ENCODE peak calls at places on chromosomes 12 and 14, in nine cellular contexts. W is KBM-7; I is T47D; P is head of caudate nucleus; T is right lobe of liver; L is COLO829; A is transverse colon; H is stimulated activated CD4-positive, alpha-beta T cell treated with anti-CD3 and anti-CD28 coated beads, Interleukin-12 subunit alpha, Interleukin-12 subunit beta, amount 100 ng/mL, for 4 hours; X is NT2/D1. S is an unnamed sample.

GRCh38 chr12:102948941-102949352 is 8.5 kb upstream of the ASCL1 start:
- DNase-seq in W (peak; percentile 71), I (no peak), P (peak; percentile 79), T (peak; percentile 58), L (peak; percentile 56), A (peak; percentile 26), H (peak; percentile 52), X (no peak), S (peak; percentile 31)

GRCh38 chr14:73125169-73125588 is 11.1 kb upstream of the PSEN1 start:
- DNase-seq in W (no peak), I (no peak), P (no peak), T (no peak), L (no peak), A (no peak), H (no peak), X (no peak), S (no peak)

GRCh38 chr12:79776111-79776510 is 85.3 kb upstream of the PAWR start:
- DNase-seq in W (no peak), I (no peak), P (no peak), T (no peak), L (peak; percentile 82), A (no peak), H (no peak), X (no peak), S (peak; percentile 45)

GRCh38 chr14:23951590-23952143 is 1.9 kb upstream of the DHRS4 start:
- DNase-seq in W (peak; percentile 6), I (no peak), P (peak; percentile 33), T (peak; percentile 40), L (no peak), A (no peak), H (no peak), X (no peak), S (no peak)

GRCh38 chr14:88937706-88938105 is 113.3 kb downstream of the TTC8 start:
- DNase-seq in W (no peak), I (no peak), P (no peak), T (no peak), L (no peak), A (no peak), H (no peak), X (no peak), S (peak; percentile 37)

GRCh38 chr14:103296007-103296406 is 38.0 kb upstream of the EIF5 start:
- DNase-seq in W (no peak), I (no peak), P (no peak), T (no peak), L (no peak), A (no peak), H (no peak), X (no peak), S (peak; percentile 67)

GRCh38 chr12:52233462-52234141 is 559 bp downstream of the KRT7 start:
- DNase-seq in W (no peak), I (peak; percentile 12), P (no peak), T (no peak), L (no peak), A (no peak), H (no peak), X (no peak), S (no peak)

GRCh38 chr12:54879132-54879531 is 24.8 kb downstream of the MUCL1 start:
- DNase-seq in W (no peak), I (no peak), P (no peak), T (no peak), L (no peak), A (no peak), H (no peak), X (no peak), S (peak; percentile 1)

GRCh38 chr12:98123186-98123585 is 392.2 kb upstream of the TMPO start:
- DNase-seq in W (no peak), I (no peak), P (no peak), T (no peak), L (no peak), A (no peak), H (no peak), X (no peak), S (no peak)

GRCh38 chr14:36478782-36479181 is 41.2 kb downstream of the NKX2-1 start:
- DNase-seq in W (no peak), I (no peak), P (no peak), T (no peak), L (no peak), A (no peak), H (no peak), X (no peak), S (no peak)

GRCh38 chr12:85529896-85530295 is 249.9 kb downstream of the ALX1 start:
- DNase-seq in W (no peak), I (no peak), P (no peak), T (no peak), L (no peak), A (no peak), H (no peak), X (no peak), S (no peak)

GRCh38 chr12:94073441-94074051 is 74.8 kb upstream of the PLXNC1 start:
- DNase-seq in W (no peak), I (no peak), P (no peak), T (no peak), L (no peak), A (no peak), H (no peak), X (no peak), S (no peak)

GRCh38 chr12:96434107-96434506 is 33.9 kb upstream of the CDK17 start:
- DNase-seq in W (peak; percentile 59), I (no peak), P (no peak), T (no peak), L (peak; percentile 80), A (peak; percentile 51), H (peak; percentile 26), X (no peak), S (peak; percentile 82)

GRCh38 chr12:109815225-109815624 is 18.0 kb downstream of the TRPV4 start:
- DNase-seq in W (no peak), I (no peak), P (no peak), T (no peak), L (no peak), A (no peak), H (no peak), X (no peak), S (no peak)